ENCODE peak calls at places on chromosome 5, in eight cellular contexts. B is colonic mucosa, X is PC-3, L is SK-N-MC, E is IMR-90, T is mesenchymal stem cell, U is mammary epithelial cell, H is mesendoderm. Z is an unnamed sample.

GRCh38 chr5:57468481-57469165 is 14.0 kb downstream of the ACTBL2 start:
- DNase-seq in B (no peak), X (no peak), L (no peak), E (peak), T (peak), U (peak), H (no peak), Z (peak)

GRCh38 chr5:80254767-80255424 is 952 bp downstream of the SERINC5 start:
- DNase-seq in B (no peak), X (peak), L (no peak), E (peak), T (peak), U (peak), H (no peak), Z (peak)

GRCh38 chr5:68178579-68178978 is 37.0 kb upstream of the PIK3R1 start:
- DNase-seq in B (no peak), X (peak), L (no peak), E (no peak), T (no peak), U (peak), H (no peak), Z (peak)

GRCh38 chr5:159786901-159787691 is 129.2 kb upstream of the ADRA1B start:
- DNase-seq in B (no peak), X (no peak), L (no peak), E (peak), T (peak), U (no peak), H (no peak), Z (no peak)

GRCh38 chr5:79699766-79700400 is 10.2 kb downstream of the CMYA5 start:
- DNase-seq in B (no peak), X (peak), L (no peak), E (no peak), T (no peak), U (peak), H (peak), Z (no peak)

GRCh38 chr5:139733698-139734491 is 61.7 kb upstream of the PSD2 start:
- DNase-seq in B (peak), X (no peak), L (no peak), E (no peak), T (no peak), U (peak), H (no peak), Z (no peak)

GRCh38 chr5:44565872-44566271 is 176.7 kb upstream of the FGF10 start:
- DNase-seq in B (no peak), X (peak), L (no peak), E (no peak), T (peak), U (peak), H (peak), Z (no peak)

GRCh38 chr5:65482727-65483473 is 1.2 kb upstream of the ADAMTS6 start:
- DNase-seq in B (peak), X (peak), L (no peak), E (peak), T (peak), U (peak), H (peak), Z (peak)

GRCh38 chr5:124789104-124789605 is 42.7 kb upstream of the ZNF608 start:
- DNase-seq in B (no peak), X (peak), L (no peak), E (peak), T (peak), U (no peak), H (no peak), Z (no peak)

GRCh38 chr5:56468278-56468677 is 235.1 kb upstream of the ANKRD55 start:
- DNase-seq in B (no peak), X (no peak), L (no peak), E (no peak), T (no peak), U (peak), H (no peak), Z (no peak)

GRCh38 chr5:35938518-35939227 is at the start of gene CAPSL:
- DNase-seq in B (peak), X (peak), L (peak), E (peak), T (peak), U (peak), H (peak), Z (peak)

GRCh38 chr5:137794863-137795262 is 40.7 kb upstream of the HNRNPA0 start:
- DNase-seq in B (no peak), X (no peak), L (no peak), E (no peak), T (no peak), U (no peak), H (peak), Z (no peak)

GRCh38 chr5:21184566-21184965 is 1196.6 kb upstream of the CDH18 start:
- DNase-seq in B (no peak), X (no peak), L (peak), E (no peak), T (no peak), U (no peak), H (no peak), Z (no peak)

GRCh38 chr5:157582731-157583580 is 7.4 kb upstream of the ADAM19 start:
- DNase-seq in B (no peak), X (no peak), L (no peak), E (no peak), T (no peak), U (no peak), H (no peak), Z (no peak)

GRCh38 chr5:6804766-6805165 is 91.5 kb downstream of the TENT4A start:
- DNase-seq in B (no peak), X (no peak), L (no peak), E (peak), T (no peak), U (no peak), H (peak), Z (peak)

GRCh38 chr5:41109186-41109585 is 38.0 kb upstream of the MROH2B start:
- DNase-seq in B (no peak), X (no peak), L (no peak), E (peak), T (peak), U (no peak), H (no peak), Z (peak)

DNA sequence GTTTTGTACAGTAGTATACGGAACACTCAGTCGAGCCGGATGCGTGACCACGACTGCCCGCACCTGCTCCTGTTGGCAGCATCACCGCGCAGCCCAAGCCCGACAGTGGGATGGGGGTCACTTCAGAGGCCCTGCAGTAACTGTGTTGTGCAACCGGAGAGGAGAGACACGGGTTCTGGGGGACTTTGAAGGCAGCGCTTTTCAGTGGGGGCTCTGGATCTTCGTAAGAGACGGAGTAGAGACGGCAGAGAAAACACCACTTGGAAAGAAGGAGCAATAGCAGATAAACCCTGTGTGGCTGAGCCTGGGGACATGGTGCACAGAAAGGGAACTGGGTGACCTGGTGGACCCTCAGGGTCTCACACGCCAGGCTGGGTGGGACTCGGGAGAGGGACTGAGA is 28.2 kb upstream of the LPCAT1 start:
- DNase-seq in B (no peak), X (no peak), L (no peak), E (no peak), T (no peak), U (no peak), H (no peak), Z (no peak)
- H3K4me3 ChIP-seq in B (no peak), X (no peak), L (no peak), E (no peak), T (no peak), U (no peak), H (no peak), Z (no peak)

DNA sequence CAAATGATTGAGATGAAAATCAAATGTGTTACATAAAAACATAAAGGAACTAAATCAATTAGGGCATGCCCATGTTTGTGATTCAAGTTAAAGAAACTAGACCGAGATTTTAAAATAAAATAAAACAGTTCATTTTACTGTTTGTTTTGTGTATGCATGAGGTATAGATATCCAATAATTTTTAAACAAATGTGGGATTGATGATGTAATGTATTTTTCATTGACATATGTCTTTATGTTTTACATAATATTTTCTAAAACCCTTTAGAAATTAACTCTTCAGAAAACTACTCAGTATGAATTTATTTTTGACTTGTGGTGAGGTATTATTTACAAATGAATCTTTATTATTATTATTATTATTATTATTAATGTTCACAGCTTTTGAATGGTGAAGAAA is 355.2 kb downstream of the CDH10 start:
- DNase-seq in B (no peak), X (no peak), L (no peak), E (no peak), T (no peak), U (no peak), H (no peak), Z (no peak)
- H3K27ac ChIP-seq in B (no peak), X (no peak), L (no peak), E (no peak), T (no peak), U (no peak), H (no peak), Z (no peak)

DNA sequence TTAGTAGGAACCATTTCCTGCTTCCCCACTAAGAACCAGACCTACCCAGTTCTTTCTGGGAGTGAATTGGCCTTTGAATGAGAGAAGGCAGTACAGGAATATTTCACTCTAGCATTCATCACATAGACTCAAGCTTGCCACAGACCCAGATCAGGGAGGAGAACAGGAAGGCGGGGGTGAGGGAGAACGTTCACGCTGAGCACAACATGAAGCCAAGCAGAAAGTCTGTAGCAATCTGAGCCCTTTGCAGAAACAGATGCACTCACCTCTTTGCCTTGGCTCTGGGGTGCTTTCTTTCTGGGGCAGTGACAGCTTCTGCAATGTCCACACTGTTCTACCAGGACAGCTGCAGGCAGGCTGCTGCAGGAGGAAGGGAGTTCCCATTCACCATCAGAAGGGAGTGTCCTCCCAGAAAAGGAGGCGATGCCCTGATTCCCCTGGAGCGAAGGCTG is 11.5 kb upstream of the FGF1 start:
- DNase-seq in B (no peak), X (no peak), L (peak), E (peak), T (peak), U (no peak), H (peak), Z (peak)
- H3K9ac ChIP-seq in B (no peak), X (no peak), L (no peak), E (no peak), T (peak), U (no peak), H (no peak), Z (no peak)

DNA sequence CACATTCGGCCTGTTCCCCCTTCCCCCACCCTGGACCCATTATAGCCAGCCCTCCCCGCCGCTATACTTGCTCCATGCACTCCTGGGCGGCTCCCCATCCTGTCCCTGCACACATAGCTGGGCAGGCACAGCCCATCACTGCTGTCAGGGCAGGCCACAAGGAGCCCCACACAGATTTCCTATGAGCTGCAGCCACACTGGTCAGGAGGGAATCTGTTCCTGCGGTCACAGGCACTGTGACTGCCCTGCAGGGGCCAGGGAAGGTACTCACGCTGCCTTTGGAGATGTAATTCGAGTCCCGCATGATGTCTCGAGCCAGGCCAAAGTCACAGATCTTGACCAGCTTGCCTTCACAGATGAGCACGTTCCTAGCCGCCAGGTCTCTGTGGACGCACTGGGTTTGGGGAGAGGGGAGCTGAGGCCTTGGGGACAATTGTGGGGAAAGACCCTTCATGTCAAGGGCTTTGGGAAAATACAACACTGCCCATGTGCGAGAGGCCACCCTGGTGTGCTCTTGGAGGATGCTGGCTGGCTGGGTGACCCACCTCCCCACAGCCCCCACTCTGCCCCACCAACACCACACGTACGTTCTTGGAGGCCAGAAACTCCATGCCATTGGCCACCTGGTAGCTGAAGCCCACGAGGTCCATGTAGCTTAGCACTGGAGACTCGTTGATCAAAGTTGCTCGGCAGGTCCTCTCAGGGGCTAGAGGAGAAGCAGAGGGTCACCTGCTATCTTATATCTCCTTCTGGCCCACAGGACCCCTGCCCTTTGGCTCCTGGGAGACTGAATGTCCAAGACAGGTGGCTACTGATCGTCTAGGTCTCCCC is 34.5 kb upstream of the CSF1R start:
- DNase-seq in B (no peak), X (no peak), L (no peak), E (no peak), T (no peak), U (no peak), H (no peak), Z (no peak)
- H3K4me3 ChIP-seq in B (no peak), X (no peak), L (no peak), E (no peak), T (no peak), U (no peak), H (no peak), Z (no peak)

DNA sequence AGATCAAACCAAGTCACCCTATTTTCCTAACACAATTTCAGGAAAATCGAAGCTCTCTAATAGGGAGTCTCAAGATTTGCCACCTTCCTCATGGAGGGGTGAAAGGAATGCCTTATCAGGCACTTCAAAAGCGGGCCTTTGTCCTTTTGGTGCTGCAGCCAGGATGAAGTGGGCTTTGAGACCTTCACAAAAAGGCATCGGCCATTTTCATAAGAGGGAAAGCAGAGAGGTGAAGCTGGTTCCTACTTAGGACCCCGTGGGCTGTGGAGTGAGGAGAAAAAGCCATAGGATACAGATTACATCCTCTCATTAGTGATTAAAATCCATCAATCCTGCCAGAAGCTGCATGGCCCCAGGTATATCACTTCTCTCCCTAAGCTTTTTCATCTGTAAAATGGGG is 859 bp downstream of the CDKN2AIPNL start:
- DNase-seq in B (no peak), X (no peak), L (no peak), E (no peak), T (no peak), U (no peak), H (no peak), Z (no peak)
- H3K27ac ChIP-seq in B (no peak), X (no peak), L (no peak), E (no peak), T (no peak), U (peak), H (no peak), Z (no peak)

DNA sequence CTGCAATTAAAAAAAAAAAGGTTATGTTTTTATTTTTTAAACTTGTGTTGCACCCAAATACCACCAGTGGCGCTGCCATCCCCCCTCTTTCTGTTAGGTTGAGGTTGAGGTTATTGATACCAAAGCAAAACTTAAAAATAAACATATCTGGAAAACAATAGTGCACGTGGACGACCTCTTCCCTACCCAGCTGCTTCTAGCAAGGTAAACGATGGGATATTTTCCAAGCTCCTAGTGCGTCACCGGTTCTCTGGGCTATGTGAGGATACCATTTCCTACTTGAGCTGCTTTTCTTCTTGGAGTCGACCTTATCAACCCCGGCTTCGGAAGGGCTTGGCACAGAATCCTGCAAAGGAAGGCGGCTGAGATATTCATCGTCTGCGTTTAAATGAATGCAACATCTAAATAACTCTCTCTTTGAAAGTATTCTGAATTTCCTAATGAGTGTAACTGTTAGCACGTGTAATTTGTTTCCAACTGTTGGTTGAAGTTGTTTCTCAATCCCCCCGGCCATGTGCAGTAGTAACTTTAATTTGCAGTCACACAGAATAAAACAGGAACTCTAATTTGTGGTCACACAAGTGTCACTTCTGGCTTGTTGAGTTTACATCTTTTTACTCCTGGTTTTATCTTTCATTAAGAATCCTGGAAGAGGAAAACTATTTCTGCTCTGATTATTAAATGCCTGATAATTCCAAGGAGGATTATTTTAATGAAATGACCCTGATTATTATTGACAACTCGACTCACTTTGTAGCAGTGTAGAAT is 993 bp downstream of the SCAMP1 start:
- DNase-seq in B (peak), X (peak), L (peak), E (peak), T (peak), U (peak), H (peak), Z (peak)
- H3K9ac ChIP-seq in B (peak), X (peak), L (peak), E (peak), T (peak), U (peak), H (peak), Z (peak)

GRCh38 chr5:99379187-99379586 is 450.4 kb upstream of the CHD1 start:
- DNase-seq in B (no peak), X (no peak), L (no peak), E (no peak), T (no peak), U (no peak), H (no peak), Z (no peak)
- H3K4me3 ChIP-seq in B (no peak), X (no peak), L (no peak), E (no peak), T (no peak), U (no peak), H (no peak), Z (no peak)